ENCODE peak calls at places on chromosomes 6 and 20, in nine cellular contexts. J, K, I, C, E, M, O, Y and B are unnamed samples.

GRCh38 chr6:73353636-73354388 is at the start of gene DPPA5:
- DNase-seq in J (no peak), K (no peak), I (no peak), C (peak), E (no peak), M (no peak), O (no peak), Y (no peak), B (no peak)

GRCh38 chr20:14148042-14148441 is 152.7 kb downstream of the MACROD2 start:
- DNase-seq in J (no peak), K (no peak), I (no peak), C (no peak), E (no peak), M (no peak), O (peak), Y (no peak), B (no peak)

GRCh38 chr6:63305278-63305677 is 14.5 kb downstream of the LGSN start:
- DNase-seq in J (no peak), K (no peak), I (no peak), C (no peak), E (no peak), M (peak), O (no peak), Y (no peak), B (no peak)

GRCh38 chr6:6612308-6612707 is 23.8 kb downstream of the LY86 start:
- DNase-seq in J (no peak), K (no peak), I (no peak), C (no peak), E (no peak), M (no peak), O (no peak), Y (no peak), B (no peak)

GRCh38 chr20:41329435-41330342 is 10.9 kb upstream of the LPIN3 start:
- DNase-seq in J (peak), K (no peak), I (peak), C (no peak), E (peak), M (peak), O (peak), Y (peak), B (no peak)

GRCh38 chr20:63057133-63058117 is 50.7 kb upstream of the BHLHE23 start:
- DNase-seq in J (no peak), K (no peak), I (no peak), C (no peak), E (no peak), M (peak), O (no peak), Y (no peak), B (peak)

GRCh38 chr6:169165561-169166300 is 87.9 kb downstream of the THBS2 start:
- DNase-seq in J (no peak), K (no peak), I (no peak), C (no peak), E (no peak), M (no peak), O (peak), Y (no peak), B (no peak)

GRCh38 chr20:8364734-8365078 is 232.6 kb downstream of the PLCB1 start:
- DNase-seq in J (no peak), K (no peak), I (no peak), C (no peak), E (no peak), M (no peak), O (no peak), Y (no peak), B (no peak)

GRCh38 chr6:94144807-94145206 is 725.4 kb upstream of the EPHA7 start:
- DNase-seq in J (no peak), K (no peak), I (no peak), C (no peak), E (no peak), M (peak), O (no peak), Y (no peak), B (no peak)

GRCh38 chr20:2245637-2246036 is 50.2 kb upstream of the TGM3 start:
- DNase-seq in J (no peak), K (no peak), I (no peak), C (no peak), E (no peak), M (no peak), O (no peak), Y (no peak), B (no peak)

GRCh38 chr6:154230910-154231595 is 125.5 kb downstream of the IPCEF1 start:
- DNase-seq in J (no peak), K (no peak), I (no peak), C (no peak), E (no peak), M (no peak), O (no peak), Y (no peak), B (no peak)

GRCh38 chr6:37861452-37861851 is 41.9 kb downstream of the ZFAND3 start:
- DNase-seq in J (no peak), K (no peak), I (no peak), C (no peak), E (no peak), M (no peak), O (no peak), Y (no peak), B (no peak)

GRCh38 chr20:50129662-50130345 is 16.9 kb upstream of the UBE2V1 start:
- DNase-seq in J (no peak), K (no peak), I (no peak), C (no peak), E (no peak), M (no peak), O (no peak), Y (no peak), B (no peak)

GRCh38 chr6:1267057-1267732 is 44.7 kb upstream of the FOXQ1 start:
- DNase-seq in J (no peak), K (no peak), I (no peak), C (no peak), E (no peak), M (peak), O (peak), Y (no peak), B (no peak)

GRCh38 chr6:33433560-33434191 is 13.8 kb downstream of the SYNGAP1 start:
- DNase-seq in J (no peak), K (no peak), I (no peak), C (no peak), E (no peak), M (no peak), O (peak), Y (no peak), B (no peak)

GRCh38 chr6:32658268-32658897 is 8.1 kb downstream of the HLA-DQB1 start:
- DNase-seq in J (no peak), K (no peak), I (no peak), C (no peak), E (no peak), M (no peak), O (no peak), Y (no peak), B (no peak)

GRCh38 chr20:58722379-58722778 is 29.8 kb downstream of the NPEPL1 start:
- DNase-seq in J (no peak), K (no peak), I (no peak), C (peak), E (peak), M (no peak), O (no peak), Y (no peak), B (no peak)

GRCh38 chr20:48875914-48876240 is 45.6 kb upstream of the ARFGEF2 start:
- DNase-seq in J (no peak), K (no peak), I (no peak), C (no peak), E (no peak), M (peak), O (peak), Y (no peak), B (no peak)

GRCh38 chr20:38164069-38164468 is 1.0 kb downstream of the TGM2 start:
- DNase-seq in J (no peak), K (no peak), I (no peak), C (no peak), E (no peak), M (no peak), O (no peak), Y (no peak), B (no peak)

GRCh38 chr6:16206595-16207037 is 31.8 kb upstream of the GMPR start:
- DNase-seq in J (peak), K (peak), I (peak), C (peak), E (no peak), M (peak), O (peak), Y (no peak), B (peak)

GRCh38 chr6:83917001-83917400 is 57.5 kb downstream of the CYB5R4 start:
- DNase-seq in J (no peak), K (no peak), I (no peak), C (no peak), E (no peak), M (no peak), O (no peak), Y (no peak), B (no peak)

GRCh38 chr20:48621256-48622078 is 206.3 kb downstream of the PREX1 start:
- DNase-seq in J (no peak), K (no peak), I (no peak), C (no peak), E (peak), M (peak), O (peak), Y (no peak), B (no peak)

GRCh38 chr20:32034581-32035397 is 17.3 kb upstream of the HCK start:
- DNase-seq in J (no peak), K (no peak), I (no peak), C (no peak), E (no peak), M (peak), O (no peak), Y (no peak), B (no peak)
- TF ChIP-seq CTCF in J (no peak), K (no peak), I (peak), C (no peak), E (peak), M (peak), O (peak), Y (no peak), B (no peak)

DNA sequence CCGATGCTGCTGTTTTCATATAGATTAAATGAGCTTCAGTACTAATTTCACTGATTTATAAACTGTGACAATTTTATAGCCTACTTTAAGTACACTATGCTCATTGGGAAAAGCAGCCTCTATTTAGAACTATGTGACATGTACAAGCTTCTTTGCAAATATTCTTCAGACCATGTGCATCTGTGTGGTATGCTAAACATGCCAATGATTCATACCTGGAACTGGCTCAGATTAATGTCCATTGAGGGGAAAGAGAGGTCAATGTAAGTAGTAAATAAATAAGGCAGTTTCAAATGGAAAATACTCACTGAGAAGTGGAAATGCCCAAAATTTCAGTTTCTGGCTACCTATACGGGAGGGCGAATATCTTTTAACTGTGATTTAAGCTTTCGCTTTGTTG is 777.7 kb downstream of the C6orf118 start:
- DNase-seq in J (no peak), K (no peak), I (no peak), C (no peak), E (no peak), M (no peak), O (no peak), Y (no peak), B (no peak)
- TF ChIP-seq CTCF in J (no peak), K (no peak), I (no peak), C (no peak), E (no peak), M (no peak), O (no peak), Y (no peak), B (no peak)

GRCh38 chr6:27375613-27376079 is 12.9 kb upstream of the ZNF391 start:
- DNase-seq in J (no peak), K (no peak), I (no peak), C (no peak), E (no peak), M (peak), O (peak), Y (no peak), B (no peak)
- TF ChIP-seq CTCF in J (no peak), K (peak), I (no peak), C (no peak), E (no peak), M (no peak), O (no peak), Y (no peak), B (no peak)

GRCh38 chr6:31574106-31575061 is 981 bp upstream of the TNF start:
- DNase-seq in J (no peak), K (no peak), I (peak), C (no peak), E (no peak), M (no peak), O (no peak), Y (no peak), B (no peak)
- TF ChIP-seq CTCF in J (no peak), K (no peak), I (peak), C (no peak), E (no peak), M (no peak), O (no peak), Y (no peak), B (no peak)

GRCh38 chr6:41724638-41725501 is 10.5 kb downstream of the TFEB start:
- DNase-seq in J (no peak), K (no peak), I (no peak), C (no peak), E (no peak), M (no peak), O (no peak), Y (no peak), B (no peak)

GRCh38 chr6:41720783-41721182 is 14.6 kb downstream of the TFEB start:
- DNase-seq in J (no peak), K (no peak), I (no peak), C (no peak), E (no peak), M (no peak), O (no peak), Y (no peak), B (no peak)

GRCh38 chr6:41721396-41721795 is 14.0 kb downstream of the TFEB start:
- DNase-seq in J (no peak), K (no peak), I (no peak), C (no peak), E (no peak), M (no peak), O (no peak), Y (no peak), B (no peak)

GRCh38 chr6:41723936-41724637 is 11.3 kb downstream of the TFEB start:
- DNase-seq in J (no peak), K (no peak), I (no peak), C (no peak), E (no peak), M (no peak), O (no peak), Y (no peak), B (no peak)

DNA sequence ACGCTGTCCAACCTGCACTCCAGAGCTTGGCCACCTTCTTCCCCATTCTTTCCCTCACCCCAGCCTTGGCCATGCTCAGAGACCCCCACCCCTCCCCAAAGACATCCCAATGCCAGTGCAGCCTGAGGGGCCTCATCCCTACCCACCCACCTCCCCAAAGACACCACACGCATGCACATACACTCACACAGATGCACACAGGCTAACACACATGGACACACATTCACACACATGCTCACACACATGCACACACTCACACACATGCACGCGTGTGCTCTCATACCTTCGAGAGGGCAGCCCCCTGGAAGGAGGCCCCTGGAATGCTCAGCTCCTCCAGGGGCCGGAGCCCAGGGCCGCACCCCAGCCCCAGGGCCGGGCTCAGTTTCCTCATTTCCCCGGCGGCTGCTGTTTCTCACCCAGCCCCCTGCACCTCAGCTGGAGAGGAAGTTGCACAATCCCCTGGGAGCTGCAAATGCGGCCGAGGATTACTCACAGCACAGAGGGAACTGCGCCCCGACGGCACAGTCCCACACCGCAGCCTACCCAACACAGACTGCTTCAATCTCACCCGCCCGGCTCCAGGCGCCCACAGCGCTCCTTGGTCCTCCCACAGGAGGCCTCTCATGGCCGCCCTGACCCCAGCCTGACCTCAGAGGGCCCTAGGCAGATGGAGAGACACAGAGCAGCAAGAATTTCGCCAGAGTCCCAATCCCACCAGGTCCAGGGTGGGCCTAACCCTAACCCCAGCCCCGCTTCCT is 12.1 kb downstream of the TFEB start:
- DNase-seq in J (peak), K (no peak), I (peak), C (peak), E (peak), M (peak), O (peak), Y (peak), B (peak)
- TF ChIP-seq CTCF in J (no peak), K (no peak), I (no peak), C (no peak), E (no peak), M (peak), O (no peak), Y (no peak), B (no peak)

GRCh38 chr6:43953256-43953655 is 174.0 kb downstream of the MRPL14 start:
- DNase-seq in J (no peak), K (no peak), I (no peak), C (no peak), E (no peak), M (no peak), O (no peak), Y (no peak), B (no peak)

GRCh38 chr6:43952746-43953145 is 174.5 kb downstream of the MRPL14 start:
- DNase-seq in J (no peak), K (no peak), I (no peak), C (no peak), E (no peak), M (no peak), O (peak), Y (no peak), B (no peak)

GRCh38 chr6:43954311-43955131 is 172.7 kb downstream of the MRPL14 start:
- DNase-seq in J (no peak), K (no peak), I (no peak), C (no peak), E (no peak), M (no peak), O (no peak), Y (no peak), B (no peak)

GRCh38 chr6:43951756-43952675 is 175.2 kb downstream of the MRPL14 start:
- DNase-seq in J (no peak), K (no peak), I (no peak), C (no peak), E (no peak), M (no peak), O (no peak), Y (no peak), B (no peak)

GRCh38 chr6:43953794-43954310 is 173.4 kb downstream of the MRPL14 start:
- DNase-seq in J (no peak), K (peak), I (no peak), C (peak), E (no peak), M (no peak), O (peak), Y (no peak), B (peak)
- TF ChIP-seq CTCF in J (no peak), K (no peak), I (no peak), C (no peak), E (peak), M (peak), O (peak), Y (no peak), B (peak)